ENCODE peak calls at places on chromosomes 5 and 9, in nine cellular contexts. R, I, M, V, L, W, Q, C and P are unnamed samples.
A peak's percentile ranks its signal among the peaks of the same experiment; 100 is the strongest.

GRCh38 chr5:170451764-170452365 is 52.0 kb upstream of the KCNIP1 start:
- DNase-seq in R (peak; percentile 79), I (no peak), M (no peak), V (no peak), L (no peak), W (no peak), Q (no peak), C (no peak), P (no peak)

GRCh38 chr5:170636206-170636605 is 132.4 kb downstream of the KCNIP1 start:
- DNase-seq in R (no peak), I (no peak), M (no peak), V (no peak), L (no peak), W (no peak), Q (no peak), C (no peak), P (no peak)

GRCh38 chr5:53091304-53091703 is 18.3 kb downstream of the MOCS2 start:
- DNase-seq in R (peak; percentile 86), I (no peak), M (no peak), V (no peak), L (no peak), W (no peak), Q (no peak), C (no peak), P (no peak)

GRCh38 chr5:126054593-126055347 is 368.4 kb upstream of the GRAMD2B start:
- DNase-seq in R (no peak), I (no peak), M (peak; percentile 55), V (no peak), L (no peak), W (no peak), Q (no peak), C (no peak), P (peak; percentile 52)

GRCh38 chr5:87069974-87070608 is 197.6 kb upstream of the RASA1 start:
- DNase-seq in R (peak; percentile 81), I (peak; percentile 74), M (peak; percentile 14), V (no peak), L (no peak), W (no peak), Q (peak; percentile 28), C (no peak), P (no peak)

GRCh38 chr5:1161832-1162229 is 39.6 kb upstream of the SLC6A19 start:
- DNase-seq in R (no peak), I (peak; percentile 89), M (no peak), V (no peak), L (peak; percentile 79), W (no peak), Q (no peak), C (no peak), P (no peak)

GRCh38 chr9:138101444-138102234 is 224.1 kb downstream of the CACNA1B start:
- DNase-seq in R (no peak), I (no peak), M (no peak), V (no peak), L (peak; percentile 14), W (no peak), Q (no peak), C (no peak), P (no peak)

GRCh38 chr5:38400365-38400764 is 142.0 kb downstream of the EGFLAM start:
- DNase-seq in R (no peak), I (no peak), M (no peak), V (no peak), L (no peak), W (no peak), Q (no peak), C (no peak), P (no peak)

GRCh38 chr5:59583151-59583809 is 310.2 kb downstream of the PDE4D start:
- DNase-seq in R (no peak), I (no peak), M (no peak), V (no peak), L (no peak), W (no peak), Q (no peak), C (no peak), P (peak; percentile 64)

GRCh38 chr5:142281966-142282365 is 42.9 kb downstream of the SPRY4 start:
- DNase-seq in R (peak; percentile 79), I (no peak), M (no peak), V (no peak), L (no peak), W (no peak), Q (no peak), C (no peak), P (no peak)

GRCh38 chr9:127011772-127012171 is 97.2 kb downstream of the RALGPS1 start:
- DNase-seq in R (no peak), I (no peak), M (no peak), V (no peak), L (no peak), W (no peak), Q (no peak), C (no peak), P (no peak)

GRCh38 chr9:131670247-131670681 is 69.6 kb downstream of the RAPGEF1 start:
- DNase-seq in R (no peak), I (no peak), M (no peak), V (no peak), L (no peak), W (peak; percentile 69), Q (no peak), C (no peak), P (no peak)

GRCh38 chr9:130689572-130689936 is 4.0 kb upstream of the EXOSC2 start:
- DNase-seq in R (no peak), I (no peak), M (no peak), V (no peak), L (no peak), W (no peak), Q (no peak), C (no peak), P (no peak)

GRCh38 chr9:83538172-83538889 is at the start of gene FRMD3:
- DNase-seq in R (peak; percentile 86), I (peak; percentile 86), M (peak; percentile 88), V (no peak), L (peak; percentile 69), W (peak; percentile 91), Q (peak; percentile 25), C (no peak), P (peak; percentile 80)

GRCh38 chr5:4698596-4698995 is 441.5 kb upstream of the ADAMTS16 start:
- DNase-seq in R (no peak), I (no peak), M (no peak), V (no peak), L (no peak), W (no peak), Q (no peak), C (no peak), P (no peak)

GRCh38 chr9:125889524-125890473 is 142.6 kb downstream of the PBX3 start:
- DNase-seq in R (peak; percentile 53), I (peak; percentile 4), M (peak; percentile 66), V (peak; percentile 26), L (no peak), W (peak; percentile 50), Q (peak; percentile 29), C (peak; percentile 13), P (peak; percentile 10)

GRCh38 chr9:82332018-82332773 is 343.6 kb downstream of the SPATA31D1 start:
- DNase-seq in R (peak; percentile 67), I (no peak), M (no peak), V (no peak), L (no peak), W (no peak), Q (no peak), C (no peak), P (peak; percentile 91)

GRCh38 chr5:114363837-114364236 is 2.0 kb downstream of the KCNN2 start:
- DNase-seq in R (no peak), I (no peak), M (no peak), V (no peak), L (no peak), W (no peak), Q (no peak), C (no peak), P (no peak)

GRCh38 chr9:89477395-89477794 is 20.5 kb downstream of the SEMA4D start:
- DNase-seq in R (no peak), I (no peak), M (no peak), V (no peak), L (no peak), W (no peak), Q (no peak), C (no peak), P (no peak)

GRCh38 chr5:169258372-169259000 is 42.5 kb downstream of the SLIT3 start:
- DNase-seq in R (no peak), I (no peak), M (no peak), V (no peak), L (no peak), W (no peak), Q (no peak), C (no peak), P (no peak)

GRCh38 chr5:32233696-32234447 is 59.8 kb upstream of the GOLPH3 start:
- DNase-seq in R (peak; percentile 20), I (peak; percentile 66), M (no peak), V (no peak), L (no peak), W (no peak), Q (no peak), C (no peak), P (peak; percentile 13)

GRCh38 chr5:74242516-74242915 is 398.0 kb downstream of the ENC1 start:
- DNase-seq in R (no peak), I (no peak), M (no peak), V (no peak), L (no peak), W (no peak), Q (no peak), C (no peak), P (no peak)

GRCh38 chr5:173312821-173313220 is 15.4 kb downstream of the STC2 start:
- DNase-seq in R (no peak), I (no peak), M (no peak), V (no peak), L (no peak), W (no peak), Q (no peak), C (no peak), P (no peak)